ENCODE peak calls at places on chromosomes 5 and 9, in seven cellular contexts. R, P, F, T, Y, J and D are unnamed samples.

GRCh38 chr9:112861638-112862555 is 28.8 kb downstream of the SLC46A2 start:
- DNase-seq in R (no peak), P (no peak), F (no peak), T (no peak), Y (no peak), J (no peak), D (no peak)

GRCh38 chr9:136646827-136647711 is 15.6 kb upstream of the EGFL7 start:
- DNase-seq in R (no peak), P (no peak), F (no peak), T (no peak), Y (no peak), J (no peak), D (no peak)

GRCh38 chr9:71769175-71770165 is 1.2 kb upstream of the CEMIP2 start:
- DNase-seq in R (peak; percentile 74), P (peak; percentile 49), F (peak; percentile 15), T (peak; percentile 77), Y (no peak), J (peak; percentile 54), D (peak; percentile 51)

GRCh38 chr5:135850671-135851070 is 16.2 kb downstream of the SLC25A48 start:
- DNase-seq in R (no peak), P (no peak), F (no peak), T (no peak), Y (no peak), J (no peak), D (no peak)

GRCh38 chr9:35510745-35511428 is 21.0 kb downstream of the RUSC2 start:
- DNase-seq in R (no peak), P (peak; percentile 95), F (peak; percentile 63), T (peak; percentile 64), Y (peak; percentile 69), J (no peak), D (no peak)

GRCh38 chr9:445033-445432 is 230.4 kb downstream of the DOCK8 start:
- DNase-seq in R (no peak), P (peak; percentile 78), F (no peak), T (peak; percentile 35), Y (no peak), J (no peak), D (no peak)

GRCh38 chr5:172723508-172723907 is 47.5 kb downstream of the DUSP1 start:
- DNase-seq in R (no peak), P (no peak), F (no peak), T (no peak), Y (no peak), J (no peak), D (no peak)

GRCh38 chr5:120088831-120089230 is 375.3 kb upstream of the PRR16 start:
- DNase-seq in R (no peak), P (no peak), F (no peak), T (no peak), Y (no peak), J (no peak), D (no peak)

GRCh38 chr5:9335269-9335668 is 210.6 kb downstream of the SEMA5A start:
- DNase-seq in R (no peak), P (no peak), F (no peak), T (no peak), Y (no peak), J (no peak), D (no peak)

GRCh38 chr5:135242496-135243193 is 156.4 kb downstream of the MACROH2A1 start:
- DNase-seq in R (no peak), P (no peak), F (peak; percentile 75), T (peak; percentile 40), Y (no peak), J (no peak), D (no peak)

GRCh38 chr5:126508962-126509279 is 85.7 kb downstream of the GRAMD2B start:
- DNase-seq in R (peak; percentile 21), P (peak; percentile 76), F (no peak), T (peak; percentile 67), Y (no peak), J (no peak), D (no peak)

GRCh38 chr5:172695431-172696054 is 54.5 kb downstream of the NEURL1B start:
- DNase-seq in R (no peak), P (no peak), F (no peak), T (peak; percentile 45), Y (no peak), J (no peak), D (no peak)

GRCh38 chr9:121620777-121621437 is 30.5 kb upstream of the DAB2IP start:
- DNase-seq in R (peak; percentile 65), P (no peak), F (peak; percentile 12), T (no peak), Y (no peak), J (no peak), D (no peak)

GRCh38 chr5:55691265-55692105 is 20.6 kb downstream of the SLC38A9 start:
- DNase-seq in R (peak; percentile 59), P (peak; percentile 61), F (peak; percentile 70), T (no peak), Y (peak; percentile 28), J (no peak), D (no peak)

GRCh38 chr5:145752947-145753346 is 82.2 kb downstream of the PRELID2 start:
- DNase-seq in R (no peak), P (no peak), F (peak; percentile 68), T (no peak), Y (peak; percentile 58), J (no peak), D (no peak)

GRCh38 chr5:15746833-15747232 is 246.9 kb downstream of the FBXL7 start:
- DNase-seq in R (no peak), P (no peak), F (no peak), T (no peak), Y (no peak), J (no peak), D (no peak)

GRCh38 chr9:103364753-103365152 is 369.6 kb downstream of the CYLC2 start:
- DNase-seq in R (no peak), P (peak; percentile 74), F (no peak), T (no peak), Y (peak; percentile 28), J (no peak), D (no peak)

GRCh38 chr9:89853161-89853560 is 248.3 kb downstream of the GADD45G start:
- DNase-seq in R (no peak), P (no peak), F (no peak), T (no peak), Y (no peak), J (no peak), D (no peak)

GRCh38 chr9:91417602-91418218 is 5.9 kb downstream of the NFIL3 start:
- DNase-seq in R (no peak), P (no peak), F (no peak), T (peak; percentile 68), Y (no peak), J (no peak), D (no peak)

GRCh38 chr5:14510880-14511279 is 70.7 kb upstream of the OTULINL start:
- DNase-seq in R (no peak), P (no peak), F (no peak), T (no peak), Y (no peak), J (no peak), D (no peak)

GRCh38 chr5:173281910-173282309 is 46.3 kb downstream of the STC2 start:
- DNase-seq in R (peak; percentile 43), P (no peak), F (peak; percentile 6), T (no peak), Y (no peak), J (no peak), D (no peak)

GRCh38 chr5:59042201-59042600 is 459.3 kb downstream of the RAB3C start:
- DNase-seq in R (no peak), P (peak; percentile 89), F (no peak), T (no peak), Y (no peak), J (no peak), D (no peak)

GRCh38 chr9:97484134-97484533 is 17.3 kb upstream of the TMOD1 start:
- DNase-seq in R (no peak), P (no peak), F (no peak), T (no peak), Y (no peak), J (no peak), D (no peak)

GRCh38 chr9:124216474-124217176 is 41.1 kb upstream of the NEK6 start:
- DNase-seq in R (peak; percentile 78), P (no peak), F (no peak), T (no peak), Y (no peak), J (no peak), D (peak; percentile 28)

GRCh38 chr5:150181035-150181434 is 8.8 kb upstream of the SLC6A7 start:
- DNase-seq in R (no peak), P (no peak), F (no peak), T (no peak), Y (no peak), J (no peak), D (no peak)

GRCh38 chr9:126643945-126644527 is 30.3 kb downstream of the LMX1B start:
- DNase-seq in R (no peak), P (no peak), F (no peak), T (no peak), Y (no peak), J (no peak), D (no peak)

GRCh38 chr5:110070836-110071235 is 381.1 kb downstream of the MAN2A1 start:
- DNase-seq in R (no peak), P (peak; percentile 34), F (no peak), T (no peak), Y (no peak), J (no peak), D (no peak)

GRCh38 chr5:180515294-180515693 is 21.1 kb downstream of the CNOT6 start:
- DNase-seq in R (no peak), P (no peak), F (no peak), T (no peak), Y (no peak), J (no peak), D (no peak)

GRCh38 chr9:133534346-133535284 is at the start of gene ADAMTSL2:
- DNase-seq in R (peak; percentile 28), P (no peak), F (peak; percentile 53), T (peak; percentile 69), Y (no peak), J (peak; percentile 44), D (no peak)

GRCh38 chr5:107812570-107813141 is 141.9 kb upstream of the EFNA5 start:
- DNase-seq in R (peak; percentile 70), P (no peak), F (no peak), T (no peak), Y (no peak), J (no peak), D (no peak)

GRCh38 chr9:84386753-84387152 is 46.2 kb upstream of the SLC28A3 start:
- DNase-seq in R (no peak), P (no peak), F (no peak), T (no peak), Y (no peak), J (no peak), D (no peak)